ENCODE peak calls at places on chromosomes 7 and 10, in five cellular contexts. W is GM12878, O is HepG2, F is H1, T is K562. M is an unnamed sample.

GRCh38 chr10:113709221-113709838 is 29.6 kb downstream of the CASP7 start:
- DNase-seq in W (no peak), O (no peak), F (no peak), T (no peak), M (no peak)

GRCh38 chr7:74219416-74219815 is 9.6 kb downstream of the LAT2 start:
- DNase-seq in W (no peak), O (no peak), F (no peak), T (no peak), M (no peak)

GRCh38 chr10:46541735-46542566 is 14.5 kb downstream of the GPRIN2 start:
- DNase-seq in W (no peak), O (no peak), F (no peak), T (no peak), M (no peak)

GRCh38 chr7:31815796-31816195 is 128.8 kb downstream of the PPP1R17 start:
- DNase-seq in W (no peak), O (no peak), F (no peak), T (no peak), M (no peak)

GRCh38 chr7:155762639-155763038 is 49.6 kb downstream of the SHH start:
- DNase-seq in W (no peak), O (no peak), F (no peak), T (no peak), M (no peak)

GRCh38 chr7:91242097-91242846 is 22.0 kb upstream of the FZD1 start:
- DNase-seq in W (no peak), O (no peak), F (no peak), T (no peak), M (no peak)

GRCh38 chr7:105808703-105809590 is 67.5 kb downstream of the ATXN7L1 start:
- DNase-seq in W (peak; percentile 99), O (no peak), F (no peak), T (peak; percentile 31), M (no peak)

GRCh38 chr10:61091531-61091930 is 147.5 kb upstream of the RHOBTB1 start:
- DNase-seq in W (no peak), O (no peak), F (no peak), T (no peak), M (no peak)

GRCh38 chr10:19811517-19811916 is 4.7 kb upstream of the PLXDC2 start:
- DNase-seq in W (no peak), O (peak; percentile 13), F (no peak), T (no peak), M (peak; percentile 61)

GRCh38 chr7:38215115-38215514 is 37.1 kb downstream of the STARD3NL start:
- DNase-seq in W (no peak), O (peak; percentile 7), F (no peak), T (no peak), M (no peak)

GRCh38 chr10:116752969-116753665 is 10.8 kb upstream of the HSPA12A start:
- DNase-seq in W (no peak), O (no peak), F (no peak), T (no peak), M (no peak)

GRCh38 chr10:11658801-11659368 is 47.4 kb upstream of the USP6NL start:
- DNase-seq in W (no peak), O (no peak), F (no peak), T (no peak), M (no peak)

GRCh38 chr10:66637273-66638036 is 288.4 kb upstream of the LRRTM3 start:
- DNase-seq in W (no peak), O (no peak), F (no peak), T (no peak), M (peak; percentile 2)

DNA sequence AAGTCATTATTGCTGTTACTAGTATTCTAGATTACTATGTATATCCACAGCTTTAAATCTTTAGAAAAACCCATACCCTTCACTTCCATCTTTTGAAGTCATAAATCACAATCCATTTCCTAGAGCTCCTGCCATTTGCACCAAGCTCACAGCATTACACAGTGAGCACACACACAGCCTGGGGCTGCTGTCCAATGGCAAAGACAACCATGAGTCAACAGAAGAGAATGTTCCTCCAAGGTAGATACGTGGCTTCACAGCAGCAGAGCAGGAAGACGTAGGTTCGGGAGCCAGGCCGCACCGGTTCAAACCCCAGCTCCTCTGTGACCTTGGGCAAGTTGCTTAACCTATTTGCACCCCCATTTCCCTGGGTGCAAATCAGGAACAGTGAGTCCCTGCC is 234.6 kb downstream of the DIP2C start:
- DNase-seq in W (no peak), O (no peak), F (no peak), T (no peak), M (no peak)
- TF ChIP-seq CREB1 in W (no peak), O (no peak), F (no peak), T (no peak), M (no peak)

DNA sequence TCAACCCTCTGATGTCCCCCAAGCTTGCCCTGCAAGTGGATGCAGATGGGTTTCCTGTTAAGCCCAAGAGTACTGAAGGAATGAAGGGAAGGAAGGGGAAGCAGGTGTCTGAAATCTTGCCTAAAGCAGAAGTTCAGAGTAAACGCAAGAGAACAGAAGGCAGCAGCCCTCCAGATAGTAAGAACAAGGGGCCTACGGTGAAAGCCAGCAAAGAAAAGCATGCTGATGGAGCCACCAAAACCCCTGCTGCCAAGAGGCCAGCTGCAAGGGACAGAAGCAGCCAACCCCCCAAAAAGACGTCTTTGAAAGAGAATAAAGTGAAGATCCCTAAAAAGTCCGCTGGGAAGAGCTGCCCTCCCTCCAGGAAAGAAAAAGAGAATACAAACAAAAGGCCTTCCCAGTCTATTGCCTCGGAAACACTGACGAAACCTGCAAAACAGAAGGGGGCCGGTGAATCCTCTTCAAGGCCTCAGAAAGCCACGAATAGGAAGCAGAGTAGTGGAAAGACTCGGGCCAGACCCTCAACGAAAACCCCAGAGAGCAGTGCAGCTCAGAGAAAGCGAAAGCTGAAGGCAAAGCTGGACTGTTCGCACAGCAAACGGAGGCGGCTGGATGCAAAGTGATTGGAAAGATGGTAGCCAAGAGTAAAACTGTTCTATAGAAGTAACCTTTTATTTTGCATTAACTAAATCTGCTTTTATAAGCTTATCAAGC is 152.6 kb downstream of the LCOR start:
- DNase-seq in W (no peak), O (no peak), F (no peak), T (no peak), M (peak; percentile 50)
- H3K27ac ChIP-seq in W (peak overlapping the region; percentile 30), O (no peak overlapping the region), F (peak overlapping the region; percentile 31), T (no peak overlapping the region), M (peak overlapping the region; percentile 15)

DNA sequence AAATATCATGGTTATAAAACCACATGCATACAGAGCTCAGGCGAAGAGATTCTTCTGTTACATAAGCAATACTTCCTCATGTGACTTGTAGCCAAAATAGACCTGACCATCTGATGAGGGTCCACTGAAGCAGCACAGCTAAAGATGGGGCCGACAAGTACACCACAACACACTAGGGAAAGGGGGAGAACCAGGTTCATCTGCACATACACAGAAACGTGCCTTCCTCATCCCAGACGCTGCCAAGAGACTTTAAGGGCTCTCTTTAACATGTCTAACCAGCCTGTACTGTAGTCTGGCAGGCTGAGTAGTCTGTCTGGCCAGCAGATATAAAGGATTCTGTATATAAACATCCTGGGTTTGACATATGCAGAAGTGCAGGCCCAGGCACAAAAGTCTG is 30.3 kb downstream of the ERCC6 start:
- DNase-seq in W (no peak), O (no peak), F (no peak), T (no peak), M (no peak)
- TF ChIP-seq CREB1 in W (no peak), O (no peak), F (no peak), T (no peak), M (no peak)

GRCh38 chr10:122102146-122102866 is 113.3 kb downstream of the TACC2 start:
- DNase-seq in W (no peak), O (no peak), F (no peak), T (no peak), M (no peak)

GRCh38 chr10:122098924-122099323 is 110.0 kb downstream of the TACC2 start:
- DNase-seq in W (no peak), O (no peak), F (no peak), T (no peak), M (no peak)

GRCh38 chr10:122102867-122103525 is 114.0 kb downstream of the TACC2 start:
- DNase-seq in W (no peak), O (no peak), F (no peak), T (no peak), M (no peak)

GRCh38 chr10:122097935-122098334 is 109.0 kb downstream of the TACC2 start:
- DNase-seq in W (no peak), O (no peak), F (no peak), T (no peak), M (no peak)

DNA sequence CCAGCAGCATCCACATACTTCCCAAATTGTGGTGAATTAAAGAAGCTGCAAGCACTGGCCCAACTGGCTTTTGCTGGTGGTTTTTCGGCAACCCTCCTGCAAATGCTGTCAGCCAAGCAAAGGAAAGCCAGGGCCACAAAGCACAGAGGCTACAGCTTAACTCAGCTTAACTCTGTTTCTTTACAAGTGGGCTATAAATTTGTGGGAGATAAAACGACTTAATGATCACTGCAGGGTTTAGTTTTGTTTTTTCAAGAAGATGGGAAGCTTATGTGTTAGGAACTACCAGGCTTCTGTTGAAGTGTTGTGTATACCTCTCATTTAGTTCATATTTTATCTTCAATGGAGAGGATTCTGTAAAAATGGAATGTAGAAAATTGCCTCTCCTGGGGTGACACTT is 110.6 kb downstream of the TACC2 start:
- DNase-seq in W (no peak), O (no peak), F (no peak), T (no peak), M (no peak)
- H3K27ac ChIP-seq in W (no peak overlapping the region), O (no peak overlapping the region), F (no peak overlapping the region), T (no peak overlapping the region), M (no peak overlapping the region)

DNA sequence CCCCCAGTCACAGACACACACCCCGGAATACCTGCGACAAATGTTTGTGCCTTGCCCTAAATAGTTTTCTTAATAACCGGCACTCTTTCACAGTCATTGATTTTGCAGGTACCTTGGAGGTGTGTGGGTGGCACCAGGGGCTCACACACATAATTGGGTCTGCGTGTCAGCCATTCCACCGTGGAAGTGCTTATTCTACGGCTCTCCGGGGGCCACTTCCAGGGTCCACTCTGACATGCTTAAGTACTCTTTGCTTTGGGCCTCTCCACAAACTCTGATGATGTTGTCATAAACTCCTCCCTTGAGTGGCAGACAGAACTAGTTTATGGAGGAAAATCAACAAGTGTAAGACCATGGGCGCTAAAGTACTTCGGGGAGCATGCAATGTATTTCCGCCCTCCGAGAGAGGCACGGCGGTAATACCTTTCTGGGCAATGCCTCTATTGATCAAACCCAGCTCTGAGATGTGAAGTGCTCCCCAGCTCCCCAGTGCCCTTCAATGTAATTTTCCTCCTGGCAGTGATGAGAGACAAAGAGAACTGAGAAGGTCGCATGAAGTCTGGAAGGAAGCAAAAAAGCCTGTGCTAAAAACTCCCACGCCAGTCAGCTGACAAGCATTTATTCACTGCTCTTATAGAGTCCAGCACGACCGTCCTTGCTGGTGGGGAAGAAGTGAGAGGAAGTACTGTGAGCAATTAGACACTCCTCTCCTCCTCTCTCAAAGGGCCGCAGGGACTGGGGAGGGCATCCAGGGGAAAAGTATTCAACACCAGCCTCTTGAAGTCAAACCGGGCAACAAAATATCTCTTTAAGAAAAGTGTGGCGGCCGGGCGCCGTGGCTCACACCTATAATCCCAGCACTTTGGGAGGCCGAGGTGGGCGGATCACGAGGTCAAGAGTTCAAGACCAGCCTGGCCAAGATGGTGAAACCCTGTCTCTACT is 141.2 kb downstream of the TCERG1L start:
- DNase-seq in W (no peak), O (no peak), F (no peak), T (no peak), M (no peak)
- TF ChIP-seq CREB1 in W (no peak), O (no peak), F (no peak), T (no peak), M (no peak)

DNA sequence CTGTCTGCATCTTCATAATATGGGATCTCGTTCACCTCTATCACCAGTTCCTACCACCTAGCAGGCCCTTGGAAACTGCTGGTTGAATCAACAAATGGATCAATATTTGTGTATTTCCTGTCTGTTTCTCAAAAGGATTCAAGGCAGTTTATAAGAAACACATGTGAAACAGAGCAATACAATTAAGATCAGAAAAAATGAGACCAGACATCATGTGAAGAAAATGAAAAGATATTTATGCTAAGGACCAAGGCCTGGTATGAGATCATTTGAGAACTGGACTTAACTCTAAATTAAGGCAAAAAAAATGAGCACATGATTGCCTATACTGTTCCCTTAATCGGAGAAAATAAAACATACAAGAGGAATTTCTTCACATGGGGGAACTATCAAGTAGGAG is 589.0 kb downstream of the SUGCT start:
- DNase-seq in W (no peak), O (no peak), F (no peak), T (no peak), M (no peak)
- H3K27ac ChIP-seq in W (no peak overlapping the region), O (no peak overlapping the region), F (no peak overlapping the region), T (no peak overlapping the region), M (no peak overlapping the region)

M was measured in GM23338.